ENCODE peak calls at places on chromosomes 2 and 18, in four cellular contexts. R is HepG2, S is K562, M is SK-N-SH. C is an unnamed sample.
A peak's percentile ranks its signal among the peaks of the same experiment; 100 is the strongest.

GRCh38 chr2:233350708-233351107 is 3.6 kb upstream of the DGKD start:
- DNase-seq in S (peak; percentile 77), R (peak; percentile 62), M (peak; percentile 54), C (no peak)

GRCh38 chr18:49721981-49722380 is 91.4 kb downstream of the ACAA2 start:
- DNase-seq in R (no peak), M (no peak), S (no peak), C (no peak)

GRCh38 chr2:203869207-203869606 is 1.6 kb downstream of the CTLA4 start:
- DNase-seq in R (no peak), S (no peak), M (no peak), C (no peak)

GRCh38 chr2:240204431-240205276 is 64.2 kb upstream of the OTOS start:
- DNase-seq in M (no peak), S (no peak), R (no peak), C (no peak)

GRCh38 chr18:40380657-40381441 is 1574.2 kb upstream of the PIK3C3 start:
- DNase-seq in S (no peak), R (no peak), M (peak; percentile 22), C (no peak)

GRCh38 chr2:44906972-44907371 is 34.5 kb upstream of the SIX3 start:
- DNase-seq in R (no peak), M (no peak), S (no peak), C (no peak)

GRCh38 chr18:48674198-48674721 is 135.4 kb downstream of the CTIF start:
- DNase-seq in M (no peak), S (no peak), R (peak; percentile 22), C (no peak)

GRCh38 chr2:136765256-136765735 is at the start of gene THSD7B:
- DNase-seq in M (peak; percentile 69), R (no peak), S (no peak), C (no peak)

GRCh38 chr2:127811397-127811860 is 458 bp upstream of the WDR33 start:
- DNase-seq in S (no peak), R (no peak), M (no peak), C (no peak)

GRCh38 chr2:8564475-8564874 is 117.4 kb upstream of the ID2 start:
- DNase-seq in M (no peak), S (no peak), R (no peak), C (no peak)

GRCh38 chr2:24009680-24010476 is at the start of gene MFSD2B:
- DNase-seq in R (no peak), S (peak; percentile 75), M (peak; percentile 86), C (no peak)

GRCh38 chr2:104818249-104818648 is 35.7 kb upstream of the POU3F3 start:
- DNase-seq in R (no peak), M (no peak), S (no peak), C (no peak)

GRCh38 chr2:7027436-7027835 is 110.2 kb downstream of the RNF144A start:
- DNase-seq in M (no peak), R (no peak), S (no peak), C (no peak)

GRCh38 chr2:11123856-11124759 is 31.2 kb upstream of the SLC66A3 start:
- DNase-seq in R (peak; percentile 43), S (peak; percentile 86), M (peak; percentile 92), C (no peak)

GRCh38 chr2:56175779-56176178 is 8.0 kb upstream of the CCDC85A start:
- DNase-seq in M (no peak), R (no peak), S (no peak), C (no peak)

GRCh38 chr18:43932140-43932539 is 654.9 kb upstream of the SYT4 start:
- DNase-seq in M (no peak), R (no peak), S (no peak), C (no peak)

GRCh38 chr2:209534228-209534627 is 110.4 kb downstream of the MAP2 start:
- DNase-seq in R (no peak), M (no peak), S (no peak), C (no peak)

GRCh38 chr2:100745630-100746029 is 74.3 kb upstream of the NPAS2 start:
- DNase-seq in S (no peak), M (no peak), R (peak; percentile 25), C (no peak)

GRCh38 chr2:201347154-201347553 is 10.0 kb downstream of the FLACC1 start:
- DNase-seq in R (no peak), M (no peak), S (no peak), C (no peak)

GRCh38 chr18:11689972-11690570 is 1.0 kb downstream of the GNAL start:
- DNase-seq in S (no peak), M (no peak), R (no peak), C (no peak)

GRCh38 chr2:57877811-57878572 is 168.6 kb upstream of the VRK2 start:
- DNase-seq in R (no peak), M (no peak), S (no peak), C (no peak)

GRCh38 chr2:97712693-97713295 is 582 bp upstream of the ZAP70 start:
- DNase-seq in S (no peak), M (no peak), R (no peak), C (no peak)

GRCh38 chr2:2910259-2910658 is 467.4 kb downstream of the EIPR1 start:
- DNase-seq in M (no peak), R (no peak), S (no peak), C (no peak)

GRCh38 chr2:222907790-222908431 is 47.1 kb downstream of the ACSL3 start:
- DNase-seq in S (no peak), M (no peak), R (peak; percentile 67), C (no peak)

GRCh38 chr18:68847219-68847860 is 49.5 kb downstream of the CCDC102B start:
- DNase-seq in R (peak; percentile 4), M (no peak), S (no peak), C (no peak)

GRCh38 chr2:237254911-237255578 is 158.9 kb downstream of the COL6A3 start:
- DNase-seq in S (no peak), M (no peak), R (no peak), C (no peak)

GRCh38 chr2:124542932-124543640 is 518.0 kb downstream of the CNTNAP5 start:
- DNase-seq in R (no peak), M (no peak), S (no peak), C (no peak)

GRCh38 chr18:42030586-42031182 is 75.7 kb downstream of the PIK3C3 start:
- DNase-seq in M (peak; percentile 27), S (peak; percentile 5), R (peak; percentile 16), C (no peak)

GRCh38 chr18:3441290-3441689 is 8.7 kb upstream of the TGIF1 start:
- DNase-seq in S (no peak), M (peak; percentile 40), R (peak; percentile 41), C (no peak)

GRCh38 chr18:70263336-70263735 is 25.5 kb upstream of the SOCS6 start:
- DNase-seq in S (no peak), M (no peak), R (no peak), C (no peak)

GRCh38 chr2:23925702-23926288 is 1.1 kb downstream of the ATAD2B start:
- DNase-seq in R (peak; percentile 44), M (no peak), S (peak; percentile 14), C (peak; percentile 87)

GRCh38 chr2:121194626-121195025 is 90.4 kb downstream of the TFCP2L1 start:
- DNase-seq in R (no peak), S (no peak), M (no peak), C (no peak)

GRCh38 chr18:59220784-59221765 is 1.1 kb downstream of the GRP start:
- DNase-seq in R (no peak), M (peak; percentile 56), S (no peak), C (no peak)

GRCh38 chr2:241577413-241578122 is 19.0 kb downstream of the BOK start:
- DNase-seq in S (no peak), M (no peak), R (no peak), C (no peak)
- TF ChIP-seq NFIC in S (no peak), M (no peak), R (no peak), C (no peak)

DNA sequence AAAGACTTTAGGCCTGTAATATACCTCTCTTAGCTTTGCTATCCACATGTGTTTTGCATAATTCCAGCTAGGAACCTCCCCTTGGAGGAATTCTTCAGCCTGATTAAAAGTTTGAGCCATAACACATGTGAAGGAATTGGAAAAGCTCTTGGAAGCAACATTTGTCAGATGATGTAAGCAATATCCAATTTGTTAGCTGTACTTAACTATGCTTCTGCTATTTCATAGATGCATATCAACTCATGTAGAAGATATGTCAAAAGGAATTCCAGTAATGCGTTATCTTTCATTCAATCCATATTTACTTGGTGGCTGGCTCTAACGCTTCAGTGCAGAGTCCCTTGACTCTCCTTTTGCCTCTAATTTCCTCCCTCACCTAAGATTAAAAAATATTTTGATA is 46.2 kb downstream of the PKP4 start:
- DNase-seq in M (no peak), S (no peak), R (peak; percentile 75), C (no peak)
- TF ChIP-seq NFIC in M (peak; percentile 61), S (no peak), R (no peak), C (no peak)

GRCh38 chr2:62578837-62579640 is 73.0 kb upstream of the TMEM17 start:
- DNase-seq in M (no peak), R (peak; percentile 76), S (no peak), C (no peak)
- TF ChIP-seq NFIC in M (no peak), R (peak; percentile 14), S (no peak), C (no peak)

GRCh38 chr2:50395510-50396300 is 636.2 kb downstream of the NRXN1 start:
- DNase-seq in S (no peak), R (no peak), M (no peak), C (no peak)
- TF ChIP-seq NFIC in S (no peak), R (no peak), M (no peak), C (no peak)

GRCh38 chr18:26458526-26459232 is 89.7 kb downstream of the KCTD1 start:
- DNase-seq in M (no peak), R (no peak), S (no peak), C (peak; percentile 70)
- TF ChIP-seq NFIC in M (no peak), R (no peak), S (no peak), C (peak; percentile 61)

DNA sequence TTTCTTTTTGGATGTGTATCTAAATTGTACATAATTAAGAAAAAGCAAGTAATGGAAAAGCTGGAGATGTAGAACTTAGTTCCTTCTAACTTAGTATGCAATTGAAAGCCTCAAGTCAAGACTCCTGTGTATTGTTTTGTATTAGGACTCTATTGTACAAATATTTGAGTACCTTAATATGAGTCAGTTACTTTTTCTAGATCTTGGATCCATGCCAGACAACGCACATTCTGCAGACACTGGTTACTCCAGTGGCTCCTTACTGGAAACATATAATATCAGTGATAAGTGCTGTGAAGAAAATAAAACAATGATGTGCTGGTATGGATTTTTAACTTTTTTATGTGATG is 1.5 kb downstream of the SLC39A10 start:
- DNase-seq in R (peak; percentile 81), S (no peak), M (peak; percentile 10), C (no peak)
- TF ChIP-seq NFIC in R (no peak), S (peak; percentile 96), M (peak; percentile 94), C (no peak)

DNA sequence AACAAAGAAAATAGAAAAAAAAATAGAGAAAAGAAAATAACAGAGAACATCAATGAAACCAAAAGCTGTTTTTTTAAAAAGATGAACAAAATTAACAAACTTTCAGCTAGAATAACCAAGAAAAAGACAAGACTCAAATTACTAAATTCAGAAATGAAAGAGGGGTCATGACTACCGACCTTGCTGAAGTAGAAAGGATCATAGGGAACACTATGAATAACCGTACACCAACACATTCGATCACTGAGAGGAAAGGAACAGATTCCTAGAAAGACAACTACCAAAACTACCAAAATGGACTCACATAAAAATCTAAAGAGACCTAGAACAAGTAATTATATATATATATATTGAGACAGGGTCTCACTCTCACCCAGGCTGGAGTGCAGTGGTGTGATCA is 37.4 kb upstream of the DTNB start:
- DNase-seq in M (no peak), R (no peak), S (no peak), C (no peak)
- TF ChIP-seq NFIC in M (no peak), R (no peak), S (no peak), C (no peak)